ENCODE peak calls at places on chromosome 2, in seven cellular contexts. L is glutamatergic neuron; P is stimulated activated CD4-positive, alpha-beta T cell treated with anti-CD3 and anti-CD28 coated beads, Interleukin-2, amount 100 ng/mL, for 24 hours; D is NCI-H187 treated with DMSO at 0.1 percent for 48 hours; X is AG20443; Q is Calu3; W is AG09309. A is an unnamed sample.

GRCh38 chr2:135685361-135685760 is 56.3 kb upstream of the UBXN4 start:
- DNase-seq in X (peak), D (no peak), Q (no peak), L (no peak), P (no peak), W (no peak), A (no peak)

GRCh38 chr2:223589901-223590300 is 12.3 kb downstream of the SCG2 start:
- DNase-seq in Q (no peak), L (no peak), X (no peak), D (no peak), W (no peak), P (no peak), A (no peak)

GRCh38 chr2:236813806-236814205 is 244.2 kb downstream of the ACKR3 start:
- DNase-seq in W (no peak), X (no peak), P (no peak), L (no peak), Q (no peak), D (no peak), A (no peak)

GRCh38 chr2:74019516-74019915 is 34.8 kb downstream of the TET3 start:
- DNase-seq in L (no peak), P (no peak), D (no peak), Q (no peak), W (no peak), X (no peak), A (no peak)

GRCh38 chr2:675460-675859 is 1.7 kb downstream of the TMEM18 start:
- DNase-seq in L (no peak), P (no peak), Q (no peak), X (no peak), W (no peak), D (no peak), A (no peak)

GRCh38 chr2:236360486-236360885 is 96.3 kb upstream of the ASB18 start:
- DNase-seq in P (no peak), X (no peak), Q (no peak), W (no peak), D (no peak), L (no peak), A (no peak)

GRCh38 chr2:124986136-124986535 is 961.0 kb downstream of the CNTNAP5 start:
- DNase-seq in L (no peak), P (no peak), D (no peak), W (no peak), X (no peak), Q (no peak), A (no peak)

GRCh38 chr2:200469708-200470600 is 39.9 kb downstream of the KCTD18 start:
- DNase-seq in X (no peak), D (no peak), Q (no peak), L (no peak), W (no peak), P (no peak), A (no peak)

GRCh38 chr2:175282300-175282699 is 100.8 kb upstream of the ATP5MC3 start:
- DNase-seq in D (peak), P (no peak), W (peak), L (no peak), X (peak), Q (no peak), A (peak)